ENCODE peak calls at places on chromosomes 1 and 21, in seven cellular contexts. U is GM12891, D is breast epithelium, Y is erythroblast, E is transverse colon, S is ovary, W is heart left ventricle. O is an unnamed sample.

GRCh38 chr1:229952670-229953520 is 114.1 kb upstream of the GALNT2 start:
- DNase-seq in U (no peak), S (no peak), Y (no peak), W (no peak), D (no peak), E (no peak), O (peak)

GRCh38 chr1:167328306-167328705 is 107.6 kb downstream of the POU2F1 start:
- DNase-seq in U (no peak), E (no peak), W (no peak), D (no peak), Y (no peak), S (no peak), O (no peak)

GRCh38 chr21:36693144-36694040 is 5.5 kb upstream of the SIM2 start:
- DNase-seq in U (no peak), S (no peak), D (no peak), E (no peak), W (no peak), Y (no peak), O (no peak)

GRCh38 chr1:9164919-9165318 is 36.0 kb upstream of the GPR157 start:
- DNase-seq in D (no peak), Y (no peak), W (no peak), E (no peak), S (no peak), U (no peak), O (no peak)

GRCh38 chr21:44024895-44025353 is 12.8 kb downstream of the TRAPPC10 start:
- DNase-seq in D (peak), W (peak), Y (peak), E (peak), U (no peak), S (peak), O (no peak)

GRCh38 chr1:112509005-112509659 is 367 bp downstream of the WNT2B start:
- DNase-seq in D (no peak), W (no peak), S (peak), E (peak), Y (peak), U (peak), O (no peak)

GRCh38 chr1:71106658-71107322 is 26.0 kb upstream of the ZRANB2 start:
- DNase-seq in U (no peak), E (no peak), S (no peak), W (no peak), D (no peak), Y (no peak), O (no peak)

GRCh38 chr1:78325293-78325692 is 165.5 kb upstream of the PTGFR start:
- DNase-seq in D (no peak), U (no peak), Y (no peak), E (no peak), S (no peak), W (no peak), O (no peak)

GRCh38 chr1:33719771-33720670 is 143.9 kb upstream of the HMGB4 start:
- DNase-seq in Y (no peak), S (no peak), W (no peak), D (no peak), U (no peak), E (no peak), O (peak)

GRCh38 chr1:51920130-51920529 is 41.6 kb upstream of the NRDC start:
- DNase-seq in D (no peak), Y (no peak), S (no peak), U (no peak), E (no peak), W (no peak), O (no peak)

GRCh38 chr21:39676054-39676771 is 63.5 kb downstream of the B3GALT5 start:
- DNase-seq in E (peak), U (no peak), W (peak), D (peak), S (no peak), Y (no peak), O (no peak)

GRCh38 chr21:43301424-43302355 is 125.2 kb downstream of the SIK1 start:
- DNase-seq in Y (no peak), U (no peak), D (no peak), S (no peak), W (no peak), E (no peak), O (no peak)

GRCh38 chr1:207151920-207152319 is 47.9 kb downstream of the C4BPA start:
- DNase-seq in E (no peak), U (no peak), Y (no peak), W (no peak), D (no peak), S (no peak), O (no peak)

GRCh38 chr1:220527279-220528048 is 472 bp upstream of the MARK1 start:
- DNase-seq in D (no peak), U (no peak), Y (no peak), S (no peak), E (peak), W (peak), O (no peak)

GRCh38 chr1:50985094-50985493 is 15.0 kb downstream of the CDKN2C start:
- DNase-seq in W (no peak), E (no peak), D (no peak), S (no peak), U (no peak), Y (no peak), O (no peak)

GRCh38 chr21:46071082-46071481 is 26.8 kb upstream of the COL6A2 start:
- DNase-seq in E (peak), S (no peak), Y (no peak), U (no peak), W (no peak), D (peak), O (peak)

GRCh38 chr1:2416403-2416802 is 4.0 kb upstream of the PEX10 start:
- DNase-seq in W (no peak), S (no peak), D (no peak), U (no peak), E (peak), Y (no peak), O (no peak)

GRCh38 chr1:244296447-244296846 is 155.3 kb downstream of the ADSS2 start:
- DNase-seq in S (no peak), W (no peak), Y (no peak), D (no peak), E (no peak), U (no peak), O (no peak)

GRCh38 chr1:200334661-200335256 is 75.1 kb downstream of the ZNF281 start:
- DNase-seq in U (no peak), E (no peak), S (no peak), D (no peak), Y (no peak), W (no peak), O (no peak)

GRCh38 chr1:10686404-10687040 is 109.9 kb downstream of the CASZ1 start:
- DNase-seq in S (no peak), Y (no peak), D (no peak), E (peak), W (no peak), U (no peak), O (no peak)

GRCh38 chr1:96536576-96536975 is 185.0 kb upstream of the PTBP2 start:
- DNase-seq in U (no peak), D (no peak), W (no peak), S (no peak), E (no peak), Y (no peak), O (no peak)

GRCh38 chr21:36134820-36135390 is at the start of gene CBR3:
- DNase-seq in W (peak), E (peak), D (peak), U (no peak), S (peak), Y (no peak), O (no peak)

GRCh38 chr1:226939439-226940028 is 560 bp upstream of the COQ8A start:
- DNase-seq in S (peak), W (peak), E (peak), D (peak), U (peak), Y (peak), O (peak)

GRCh38 chr1:202630541-202630940 is 79.7 kb downstream of the SYT2 start:
- DNase-seq in D (no peak), S (no peak), U (no peak), E (no peak), W (no peak), Y (no peak), O (no peak)

GRCh38 chr1:11595287-11595686 is 58.9 kb downstream of the FBXO2 start:
- DNase-seq in Y (no peak), W (peak), E (no peak), D (no peak), U (no peak), S (no peak), O (no peak)

GRCh38 chr1:207988326-207989005 is 77.5 kb upstream of the CD34 start:
- DNase-seq in D (no peak), E (no peak), S (no peak), Y (no peak), U (no peak), W (no peak), O (no peak)

GRCh38 chr1:232805269-232806070 is at the start of gene MAP10:
- DNase-seq in W (peak), S (peak), Y (peak), E (peak), D (peak), U (peak), O (no peak)

GRCh38 chr1:76998582-76999189 is 131.4 kb downstream of the ST6GALNAC5 start:
- DNase-seq in E (no peak), W (no peak), Y (no peak), S (no peak), D (no peak), U (no peak), O (no peak)

GRCh38 chr1:33488624-33489023 is 16.2 kb downstream of the ZSCAN20 start:
- DNase-seq in Y (no peak), E (no peak), U (no peak), S (no peak), D (no peak), W (no peak), O (no peak)

GRCh38 chr1:154207262-154207661 is 1.1 kb upstream of the CFAP141 start:
- DNase-seq in U (no peak), Y (no peak), D (no peak), S (no peak), W (no peak), E (no peak), O (no peak)

GRCh38 chr1:47871799-47872353 is 125.3 kb downstream of the TRABD2B start:
- DNase-seq in D (no peak), Y (no peak), U (no peak), W (no peak), E (no peak), S (no peak), O (no peak)

GRCh38 chr1:22364764-22365163 is 86.9 kb upstream of the ZBTB40 start:
- DNase-seq in U (no peak), E (no peak), S (no peak), W (no peak), Y (no peak), D (no peak), O (no peak)

GRCh38 chr21:22993822-22994574 is 1995.8 kb downstream of the NCAM2 start:
- DNase-seq in W (no peak), Y (no peak), U (no peak), S (no peak), E (no peak), D (no peak), O (no peak)

GRCh38 chr1:56915960-56916359 is 49.9 kb downstream of the C8B start:
- DNase-seq in E (no peak), Y (no peak), W (no peak), S (no peak), D (no peak), U (no peak), O (no peak)

GRCh38 chr1:36982708-36983107 is 51.6 kb downstream of the GRIK3 start:
- DNase-seq in E (no peak), U (no peak), D (no peak), W (no peak), S (no peak), Y (no peak), O (no peak)

GRCh38 chr1:89762431-89762800 is 58.4 kb upstream of the LRRC8D start:
- DNase-seq in Y (no peak), S (no peak), D (no peak), E (no peak), U (no peak), W (no peak), O (no peak)

GRCh38 chr1:145991799-145992412 is 4.5 kb downstream of the TXNIP start:
- DNase-seq in Y (no peak), S (no peak), U (no peak), D (no peak), W (no peak), E (no peak), O (no peak)
- TF ChIP-seq POLR2A in Y (peak), S (no peak), U (peak), D (peak), W (no peak), E (peak), O (no peak)

DNA sequence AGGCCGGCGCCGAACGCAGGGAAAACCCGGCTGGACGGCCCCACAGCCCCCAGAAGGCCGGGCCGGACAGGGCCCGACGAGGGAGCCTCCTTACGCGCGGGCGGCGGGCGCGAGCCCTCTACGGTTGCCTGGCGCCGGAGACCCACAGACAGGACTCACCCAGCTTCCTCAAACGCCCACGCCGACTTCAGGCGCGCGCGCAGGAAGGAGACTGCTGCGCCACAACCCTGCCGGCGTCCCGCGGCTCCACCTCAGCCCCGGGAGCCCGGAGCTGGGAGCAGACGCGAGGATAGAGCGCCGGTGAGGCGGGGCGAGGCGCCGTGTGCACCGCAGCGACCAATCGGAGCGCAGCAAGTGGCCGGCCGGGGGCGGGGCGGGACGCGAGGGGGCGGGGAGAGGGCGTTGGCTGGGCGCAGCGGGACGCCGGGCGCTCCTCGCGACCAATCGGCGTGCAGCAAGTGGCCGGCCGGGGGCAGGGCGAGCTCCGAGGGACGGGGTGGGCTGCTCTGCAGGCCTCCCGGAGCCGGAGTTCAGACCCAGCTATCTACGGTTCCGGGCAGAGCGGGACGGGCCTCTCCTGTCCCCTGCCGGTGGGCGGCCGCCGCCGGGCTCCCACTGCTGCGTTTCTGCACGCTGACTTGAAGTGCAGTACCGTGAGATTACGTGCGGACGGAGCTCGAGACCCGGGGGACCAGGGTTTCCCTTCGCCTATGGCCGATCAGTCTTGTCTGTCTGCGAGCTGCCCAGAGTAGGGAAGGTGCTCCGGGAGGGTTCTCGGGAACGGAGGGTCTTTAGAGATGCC is at the start of gene TMEM50B:
- DNase-seq in Y (peak), S (peak), D (peak), U (peak), W (peak), E (peak), O (peak)
- TF ChIP-seq POLR2A in Y (peak), S (peak), D (peak), U (peak), W (peak), E (peak), O (peak)

GRCh38 chr1:164667010-164667409 is 108.0 kb downstream of the PBX1 start:
- DNase-seq in S (no peak), Y (no peak), E (no peak), D (no peak), W (no peak), U (no peak), O (no peak)
- TF ChIP-seq POLR2A in S (no peak), Y (no peak), E (no peak), D (no peak), W (no peak), U (no peak), O (no peak)

GRCh38 chr1:221827307-221827642 is 85.4 kb upstream of the DUSP10 start:
- DNase-seq in E (no peak), D (no peak), W (no peak), S (no peak), U (no peak), Y (no peak), O (no peak)
- TF ChIP-seq POLR2A in E (no peak), D (no peak), W (no peak), S (no peak), U (no peak), Y (no peak), O (no peak)

GRCh38 chr1:109240158-109241152 is 8.9 kb upstream of the CELSR2 start:
- DNase-seq in D (peak), U (no peak), E (peak), S (peak), W (peak), Y (peak), O (peak)
- TF ChIP-seq POLR2A in D (no peak), U (no peak), E (no peak), S (no peak), W (no peak), Y (no peak), O (no peak)

DNA sequence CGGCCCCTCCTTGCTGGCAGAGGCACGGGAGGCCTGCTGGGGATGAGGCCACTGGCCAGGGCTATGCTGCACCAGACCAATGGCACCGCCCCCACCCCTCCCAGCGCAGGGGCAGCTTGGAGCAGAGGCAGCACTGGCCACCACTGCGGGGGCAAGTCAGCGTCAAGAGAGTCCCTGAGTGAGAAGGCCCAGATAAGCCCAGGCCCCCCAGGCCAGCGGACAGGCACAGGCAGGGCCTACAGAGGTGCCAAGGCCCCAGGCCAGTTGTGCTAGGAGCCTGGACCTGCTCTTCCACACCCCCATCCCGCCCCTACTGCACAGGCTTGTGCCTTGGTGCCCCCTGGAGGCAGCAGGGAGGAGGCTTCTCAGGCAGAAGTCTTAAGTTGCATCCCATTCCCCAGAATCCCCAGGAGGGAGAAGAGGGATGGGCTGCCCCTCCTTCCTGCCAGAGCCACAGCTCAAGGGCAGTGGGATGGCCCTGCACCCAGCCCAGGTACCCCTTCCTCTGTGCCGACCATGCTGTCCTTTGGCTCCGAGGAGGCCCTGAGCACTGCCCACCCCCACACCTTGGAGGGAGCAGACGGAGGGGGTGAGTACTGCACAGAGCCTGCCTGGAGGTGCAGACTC is 35.8 kb downstream of the EPHX1 start:
- DNase-seq in W (peak), U (peak), S (peak), D (peak), Y (peak), E (peak), O (no peak)
- TF ChIP-seq POLR2A in W (no peak), U (no peak), S (peak), D (no peak), Y (no peak), E (no peak), O (no peak)

GRCh38 chr1:58773406-58773840 is 10.4 kb downstream of the JUN start:
- DNase-seq in S (peak), Y (no peak), D (peak), U (no peak), E (peak), W (peak), O (no peak)
- TF ChIP-seq POLR2A in S (no peak), Y (no peak), D (no peak), U (no peak), E (no peak), W (no peak), O (no peak)

GRCh38 chr1:26177182-26177684 is at the start of gene CNKSR1:
- DNase-seq in E (peak), Y (no peak), D (peak), S (no peak), W (no peak), U (no peak), O (no peak)
- TF ChIP-seq POLR2A in E (peak), Y (no peak), D (no peak), S (no peak), W (no peak), U (no peak), O (no peak)

GRCh38 chr1:209741889-209742288 is 14.0 kb upstream of the TRAF3IP3 start:
- DNase-seq in Y (no peak), D (no peak), U (no peak), E (no peak), W (peak), S (no peak), O (no peak)

GRCh38 chr1:209746469-209747269 is 9.2 kb upstream of the TRAF3IP3 start:
- DNase-seq in S (no peak), Y (peak), E (no peak), W (no peak), U (no peak), D (no peak), O (no peak)

GRCh38 chr1:209742409-209743144 is 13.3 kb upstream of the TRAF3IP3 start:
- DNase-seq in U (no peak), S (peak), W (no peak), E (no peak), D (no peak), Y (no peak), O (no peak)

GRCh38 chr1:209741198-209741597 is 14.7 kb upstream of the TRAF3IP3 start:
- DNase-seq in E (no peak), Y (no peak), S (no peak), D (no peak), U (no peak), W (no peak), O (no peak)

DNA sequence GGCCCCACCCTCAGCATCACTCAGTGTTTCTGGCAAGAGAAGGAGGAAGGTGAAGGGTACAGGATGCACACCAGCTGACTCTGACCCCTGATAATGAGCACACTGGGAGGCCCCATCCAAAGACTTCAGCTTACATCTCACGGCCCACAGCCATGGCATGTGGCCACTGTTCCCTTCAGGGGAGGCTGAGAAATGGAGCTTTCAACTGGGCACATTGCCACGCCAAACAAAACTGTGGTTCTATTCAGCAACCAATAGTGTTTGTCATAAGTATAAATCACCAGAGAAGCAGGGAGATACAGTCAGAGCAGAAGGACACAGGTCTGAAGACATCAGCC is 12.7 kb upstream of the TRAF3IP3 start:
- DNase-seq in S (peak), D (no peak), U (no peak), E (no peak), Y (no peak), W (peak), O (no peak)
- TF ChIP-seq POLR2A in S (no peak), D (no peak), U (no peak), E (no peak), Y (no peak), W (no peak), O (no peak)

GRCh38 chr1:65179148-65179547 is 31.1 kb downstream of the AK4 start:
- DNase-seq in D (no peak), W (no peak), E (no peak), U (no peak), S (no peak), Y (no peak), O (no peak)
- TF ChIP-seq POLR2A in D (no peak), W (no peak), E (no peak), U (no peak), S (no peak), Y (no peak), O (no peak)

O was measured in esophagus muscularis mucosa.